ENCODE peak calls at places on chromosomes 13 and 19, in four cellular contexts. J is mucosa of descending colon, M is cardiac muscle cell, X is GM12878. F is an unnamed sample.

GRCh38 chr13:111572956-111573355 is 252.5 kb downstream of the TEX29 start:
- DNase-seq in X (no peak), J (peak; percentile 10), M (no peak), F (no peak)

GRCh38 chr13:75357576-75358295 is 124.2 kb downstream of the TBC1D4 start:
- DNase-seq in J (peak; percentile 16), X (no peak), M (peak; percentile 79), F (no peak)

GRCh38 chr13:29920018-29920643 is 69.7 kb upstream of the UBL3 start:
- DNase-seq in M (no peak), J (no peak), X (no peak), F (no peak)

GRCh38 chr19:17590780-17591688 is 35.6 kb downstream of the COLGALT1 start:
- DNase-seq in M (no peak), X (no peak), J (no peak), F (no peak)

GRCh38 chr19:3249408-3249807 is 24.9 kb downstream of the CELF5 start:
- DNase-seq in M (no peak), X (no peak), J (no peak), F (no peak)

GRCh38 chr19:8697671-8698432 is 743 bp downstream of the ACTL9 start:
- DNase-seq in J (no peak), M (no peak), X (no peak), F (no peak)

GRCh38 chr13:49627831-49628652 is at the start of gene ARL11:
- DNase-seq in M (no peak), X (peak; percentile 39), J (peak; percentile 81), F (peak; percentile 64)

GRCh38 chr19:5466814-5467291 is 11.6 kb downstream of the ZNRF4 start:
- DNase-seq in X (no peak), M (peak; percentile 31), J (no peak), F (peak; percentile 49)

GRCh38 chr13:82963466-82963865 is 918.8 kb downstream of the SLITRK1 start:
- DNase-seq in M (peak; percentile 41), X (no peak), J (no peak), F (no peak)
- H3K36me3 ChIP-seq in M (no peaks in the 10 kb centered on the region), X (no peaks in the 10 kb centered on the region), J (no peaks in the 10 kb centered on the region), F (no peaks in the 10 kb centered on the region)

DNA sequence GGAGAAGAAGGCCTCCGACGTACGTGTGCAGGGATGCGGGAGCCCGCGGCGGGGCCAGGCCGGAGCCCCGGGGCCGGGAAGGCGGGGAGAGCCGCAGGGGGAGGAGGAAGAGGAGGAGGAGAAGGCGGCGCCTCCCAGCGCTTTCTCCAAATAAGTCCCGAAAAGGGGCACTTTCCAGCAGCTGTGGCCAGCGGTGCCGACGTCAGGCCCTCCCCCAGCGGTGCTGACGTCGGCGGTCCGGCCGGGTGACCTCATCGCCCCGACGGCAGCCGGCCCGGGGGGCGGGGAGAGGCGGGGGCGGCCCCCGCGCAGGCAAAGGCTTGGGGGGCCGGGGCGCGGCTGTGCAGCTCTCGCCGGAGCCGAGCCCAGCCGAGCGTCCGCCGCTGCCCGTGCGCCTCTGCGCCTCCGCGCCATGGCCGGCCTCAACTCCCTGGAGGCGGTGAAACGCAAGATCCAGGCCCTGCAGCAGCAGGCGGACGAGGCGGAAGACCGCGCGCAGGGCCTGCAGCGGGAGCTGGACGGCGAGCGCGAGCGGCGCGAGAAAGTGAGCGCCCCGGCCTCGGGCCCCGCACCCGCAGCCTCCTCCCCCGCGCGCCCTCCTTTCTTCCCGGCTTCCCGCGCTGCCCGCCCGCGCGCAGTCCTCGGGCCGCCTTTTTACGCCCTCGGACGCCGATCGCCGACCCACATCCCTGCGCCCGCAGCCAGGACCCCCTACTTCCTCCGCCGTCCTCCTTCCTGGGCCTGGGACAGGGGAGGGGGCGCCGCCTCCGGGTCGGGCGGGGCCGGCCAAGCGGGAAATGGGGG is at the start of gene TPM4:
- DNase-seq in X (peak; percentile 74), M (peak; percentile 99), J (peak; percentile 90), F (peak; percentile 93)
- H3K4me1 ChIP-seq in X (peaks cover 17% of the 10 kb centered on the region), M (peaks cover 20% of the 10 kb centered on the region), J (peaks cover 39% of the 10 kb centered on the region), F (peaks cover 66% of the 10 kb centered on the region)

DNA sequence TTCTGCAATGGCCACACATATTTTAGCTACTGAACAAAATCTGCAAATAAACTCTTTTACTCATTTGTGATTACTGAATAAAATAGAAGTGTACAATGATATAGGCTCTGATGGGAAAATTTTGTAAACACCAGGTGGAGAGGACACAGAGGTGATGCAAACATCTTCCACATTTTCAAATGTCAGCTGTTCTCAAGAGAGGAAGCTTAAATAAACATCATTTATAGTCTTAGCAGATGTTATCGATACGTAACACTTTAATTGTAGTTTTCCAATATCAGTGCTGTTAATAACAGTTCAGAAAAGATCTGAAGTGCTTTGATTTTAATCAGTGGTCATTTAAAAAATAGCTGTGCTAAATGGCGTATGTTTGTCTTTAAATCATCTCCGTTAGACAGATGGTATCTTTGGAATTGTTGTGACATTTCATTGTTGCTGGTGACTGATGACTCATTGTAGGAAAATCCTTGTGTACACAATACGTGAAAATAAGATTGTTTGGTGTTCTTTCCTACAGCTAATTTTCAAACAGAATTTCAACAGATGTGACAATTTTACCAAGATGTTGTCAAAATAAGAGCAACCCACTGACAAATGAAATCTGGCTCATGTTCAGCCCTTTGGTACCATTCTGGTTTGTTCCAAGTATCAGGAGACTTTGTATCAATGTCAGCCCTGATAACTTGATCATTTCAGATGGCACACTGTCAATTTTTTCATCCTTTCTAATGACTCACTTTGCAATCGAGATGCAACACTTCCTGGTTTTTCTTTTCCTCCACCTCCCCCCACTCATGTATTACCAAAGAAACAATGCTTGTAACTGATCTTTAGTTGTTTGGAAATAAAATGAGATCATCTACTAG is 516.0 kb downstream of the DCT start:
- DNase-seq in J (no peak), X (no peak), M (peak; percentile 63), F (no peak)
- H3K4me3 ChIP-seq in J (no peak overlapping the region), X (no peak overlapping the region), M (no peak overlapping the region), F (no peak overlapping the region)

DNA sequence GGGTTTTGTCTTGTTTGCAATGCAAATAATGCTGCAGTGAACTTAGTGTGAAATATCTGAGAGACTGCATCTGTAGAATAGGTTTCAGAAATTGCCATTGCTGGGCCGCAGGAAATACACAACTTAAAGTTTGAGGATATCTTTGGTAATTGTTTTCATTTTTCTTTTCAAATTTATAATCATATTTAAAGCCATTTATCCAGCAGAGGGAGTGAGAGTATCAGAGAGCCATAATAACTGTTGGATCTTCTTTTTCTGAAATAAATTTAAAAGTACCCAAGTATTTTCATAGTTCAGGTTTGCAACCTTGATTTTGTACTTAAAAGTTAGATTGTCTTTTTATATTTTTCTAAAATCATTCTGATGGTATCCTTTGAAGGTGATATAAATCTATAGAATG is 99.4 kb downstream of the ZMYM2 start:
- DNase-seq in J (no peak), X (no peak), M (no peak), F (no peak)
- H3K36me3 ChIP-seq in J (peaks cover 11% of the 10 kb centered on the region), X (no peaks in the 10 kb centered on the region), M (peaks cover 46% of the 10 kb centered on the region), F (peaks cover 72% of the 10 kb centered on the region)

GRCh38 chr13:114037674-114038073 is 63.8 kb upstream of the C13orf46 start:
- DNase-seq in X (no peak), J (no peak), M (no peak), F (no peak)

GRCh38 chr13:114039471-114040141 is 65.7 kb upstream of the C13orf46 start:
- DNase-seq in X (no peak), M (no peak), J (no peak), F (no peak)

GRCh38 chr13:114041493-114041892 is 67.6 kb upstream of the C13orf46 start:
- DNase-seq in J (no peak), M (no peak), X (no peak), F (no peak)

GRCh38 chr13:114038211-114038613 is 64.3 kb upstream of the C13orf46 start:
- DNase-seq in X (no peak), J (no peak), M (no peak), F (peak; percentile 44)

GRCh38 chr13:114038900-114039299 is 65.0 kb upstream of the C13orf46 start:
- DNase-seq in X (no peak), J (no peak), M (no peak), F (no peak)
- H3K4me1 ChIP-seq in X (no peaks in the 10 kb centered on the region), J (no peaks in the 10 kb centered on the region), M (no peaks in the 10 kb centered on the region), F (peaks cover 37% of the 10 kb centered on the region)

GRCh38 chr13:113152894-113153809 is 5.3 kb upstream of the PROZ start:
- DNase-seq in M (peak; percentile 68), X (no peak), J (peak; percentile 56), F (peak; percentile 48)

GRCh38 chr13:113151745-113152707 is 6.4 kb upstream of the PROZ start:
- DNase-seq in J (no peak), X (no peak), M (peak; percentile 70), F (no peak)

GRCh38 chr13:113155982-113156655 is 2.3 kb upstream of the PROZ start:
- DNase-seq in M (no peak), J (no peak), X (no peak), F (no peak)

GRCh38 chr13:113155201-113155600 is 3.2 kb upstream of the PROZ start:
- DNase-seq in J (no peak), X (no peak), M (no peak), F (no peak)

DNA sequence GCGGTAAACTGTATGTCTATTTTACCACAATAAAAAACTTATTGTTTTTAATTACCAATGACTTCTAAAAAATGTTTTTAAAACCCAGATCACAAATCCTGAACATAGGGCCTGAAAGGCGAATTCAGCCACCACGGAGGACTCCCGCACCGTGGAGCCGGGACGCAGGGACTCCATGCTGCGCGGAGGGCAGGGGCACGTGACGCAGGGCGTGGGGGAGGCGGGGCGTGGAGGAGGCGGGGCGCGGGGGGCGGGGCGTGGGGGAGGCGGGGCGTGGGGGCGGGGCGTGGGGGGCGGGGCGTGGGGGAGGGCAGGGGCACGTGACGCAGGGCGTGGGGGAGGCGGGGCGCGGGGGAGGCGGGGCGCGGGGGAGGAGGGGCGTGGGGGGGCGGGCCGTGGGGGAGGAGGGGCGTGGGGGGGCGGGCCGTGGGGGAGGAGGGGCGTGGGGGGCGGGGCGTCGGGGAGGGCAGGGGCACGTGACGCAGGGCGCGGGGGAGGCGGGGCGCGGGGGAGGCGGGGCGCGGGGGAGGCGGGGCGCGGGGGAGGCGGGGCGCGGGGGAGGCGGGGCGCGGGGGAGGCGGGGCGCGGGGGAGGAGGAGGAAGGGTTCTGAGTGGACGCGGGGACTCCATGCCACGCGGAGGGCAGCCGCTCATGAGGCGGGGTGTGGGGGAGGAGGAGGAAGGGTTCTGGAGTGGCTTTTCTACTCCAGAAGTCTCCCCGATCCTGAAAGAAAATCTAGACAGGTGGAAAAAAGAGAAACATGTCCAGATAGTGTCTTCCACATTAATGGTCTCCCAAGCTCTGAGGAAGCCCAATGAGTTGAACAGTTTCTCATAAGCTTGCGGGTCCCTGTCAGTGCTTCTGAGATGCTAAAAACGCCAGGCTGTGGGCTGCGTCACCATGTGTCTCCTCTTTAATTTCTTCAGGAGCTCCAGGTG is 4.4 kb upstream of the PROZ start:
- DNase-seq in X (peak; percentile 3), M (peak; percentile 78), J (peak; percentile 84), F (peak; percentile 81)
- H3K4me3 ChIP-seq in X (peak overlapping the region; percentile 46), M (peak overlapping the region; percentile 24), J (no peak overlapping the region), F (peak overlapping the region; percentile 67)

GRCh38 chr19:40337107-40337506 is 11.1 kb downstream of the C19orf47 start:
- DNase-seq in M (no peak), X (no peak), J (no peak), F (no peak)
- H3K36me3 ChIP-seq in M (peaks cover 9% of the 10 kb centered on the region), X (peaks cover 8% of the 10 kb centered on the region), J (peaks cover 6% of the 10 kb centered on the region), F (peaks cover 48% of the 10 kb centered on the region)

GRCh38 chr19:11887618-11888531 is at the start of gene ZNF69:
- DNase-seq in X (no peak), M (peak; percentile 82), J (peak; percentile 98), F (peak; percentile 93)
- H3K4me1 ChIP-seq in X (no peaks in the 10 kb centered on the region), M (peaks cover 31% of the 10 kb centered on the region), J (peaks cover 6% of the 10 kb centered on the region), F (peaks cover 19% of the 10 kb centered on the region)

DNA sequence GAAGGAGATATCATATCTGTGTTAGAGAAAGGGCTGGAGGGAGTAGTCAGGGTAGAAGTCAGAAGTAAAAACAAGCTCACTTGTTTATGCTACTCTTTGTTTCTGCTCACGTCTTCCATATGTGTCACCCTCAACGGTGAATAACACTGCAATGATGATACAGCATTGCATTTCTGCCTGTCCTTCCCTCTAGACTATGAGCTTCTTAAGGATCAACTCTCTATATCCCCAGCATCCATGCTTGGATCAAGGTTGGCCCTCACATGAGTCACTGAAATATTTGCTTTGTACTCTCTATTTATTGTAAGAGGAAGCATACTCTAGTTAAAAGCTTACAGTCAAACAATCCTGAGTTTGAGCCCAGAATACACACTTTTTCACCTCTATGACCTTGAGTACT is 406.0 kb downstream of the RFC3 start:
- DNase-seq in X (no peak), M (no peak), J (no peak), F (no peak)
- H3K4me3 ChIP-seq in X (no peak overlapping the region), M (no peak overlapping the region), J (no peak overlapping the region), F (no peak overlapping the region)

F was measured in left ventricle myocardium inferior.